ENCODE peak calls at places on chromosome 13, in ten cellular contexts. N is uterus; G is NB4; O is activated T-cell treated with anti-CD3 and anti-CD28 coated beads, Interleukin-2, amount 50 U/mL, for 72 hours; I is BE2C; V is effector memory CD8-positive, alpha-beta T cell; W is nephron progenitor cell; J is H9; A is anterior cingulate cortex; B is sigmoid colon. Z is an unnamed sample.

GRCh38 chr13:32150794-32151193 is 119.2 kb downstream of the FRY start:
- DNase-seq in N (peak), G (no peak), O (no peak), I (no peak), V (no peak), W (no peak), J (no peak), A (peak), B (peak), Z (no peak)

GRCh38 chr13:20017365-20017711 is 58.8 kb downstream of the ZMYM2 start:
- DNase-seq in N (no peak), G (no peak), O (no peak), I (no peak), V (no peak), W (no peak), J (no peak), A (no peak), B (no peak), Z (no peak)

GRCh38 chr13:41587490-41587889 is 130.1 kb downstream of the RGCC start:
- DNase-seq in N (no peak), G (no peak), O (peak), I (peak), V (no peak), W (no peak), J (peak), A (no peak), B (no peak), Z (no peak)

GRCh38 chr13:95133498-95133897 is 167.8 kb downstream of the ABCC4 start:
- DNase-seq in N (no peak), G (no peak), O (no peak), I (no peak), V (no peak), W (no peak), J (peak), A (no peak), B (no peak), Z (no peak)

GRCh38 chr13:102580552-102581169 is 16.1 kb upstream of the TPP2 start:
- DNase-seq in N (peak), G (peak), O (peak), I (peak), V (peak), W (peak), J (no peak), A (no peak), B (no peak), Z (peak)

GRCh38 chr13:25502551-25502950 is 130.8 kb downstream of the ATP8A2 start:
- DNase-seq in N (no peak), G (no peak), O (no peak), I (no peak), V (no peak), W (no peak), J (no peak), A (no peak), B (no peak), Z (no peak)

GRCh38 chr13:30618186-30618937 is 642 bp downstream of the USPL1 start:
- DNase-seq in N (no peak), G (peak), O (peak), I (no peak), V (peak), W (peak), J (no peak), A (no peak), B (peak), Z (peak)

GRCh38 chr13:30690282-30691188 is 44.8 kb upstream of the ALOX5AP start:
- DNase-seq in N (peak), G (peak), O (no peak), I (no peak), V (no peak), W (no peak), J (no peak), A (peak), B (peak), Z (no peak)

GRCh38 chr13:99432637-99433542 is 68.4 kb upstream of the TM9SF2 start:
- DNase-seq in N (peak), G (peak), O (peak), I (no peak), V (peak), W (peak), J (peak), A (peak), B (peak), Z (peak)

GRCh38 chr13:92573467-92574057 is 653.0 kb upstream of the GPC6 start:
- DNase-seq in N (no peak), G (peak), O (no peak), I (peak), V (no peak), W (peak), J (peak), A (no peak), B (no peak), Z (peak)

GRCh38 chr13:43061496-43062280 is 38.3 kb downstream of the DNAJC15 start:
- DNase-seq in N (no peak), G (no peak), O (peak), I (no peak), V (no peak), W (no peak), J (no peak), A (no peak), B (no peak), Z (no peak)

GRCh38 chr13:98570929-98571372 is 6.0 kb downstream of the STK24 start:
- DNase-seq in N (peak), G (peak), O (peak), I (no peak), V (no peak), W (no peak), J (no peak), A (no peak), B (no peak), Z (peak)

GRCh38 chr13:62920181-62920580 is 1504.5 kb upstream of the PCDH20 start:
- DNase-seq in N (no peak), G (no peak), O (no peak), I (no peak), V (no peak), W (no peak), J (no peak), A (no peak), B (no peak), Z (no peak)

GRCh38 chr13:66994097-66994496 is 236.0 kb downstream of the PCDH9 start:
- DNase-seq in N (no peak), G (no peak), O (peak), I (peak), V (no peak), W (peak), J (peak), A (peak), B (peak), Z (peak)

GRCh38 chr13:96796234-96796633 is 198.0 kb downstream of the OXGR1 start:
- DNase-seq in N (no peak), G (no peak), O (no peak), I (no peak), V (no peak), W (no peak), J (no peak), A (no peak), B (no peak), Z (no peak)

GRCh38 chr13:50629497-50629896 is 214.0 kb downstream of the DLEU7 start:
- DNase-seq in N (no peak), G (no peak), O (no peak), I (no peak), V (no peak), W (no peak), J (no peak), A (no peak), B (no peak), Z (peak)